ENCODE peak calls at places on chromosomes 5 and 9, in five cellular contexts. M is transverse colon, Q is thoracic aorta, S is AG10803, K is pancreas. O is an unnamed sample.

GRCh38 chr5:32805966-32806626 is 95.0 kb downstream of the NPR3 start:
- DNase-seq in M (no peak), Q (no peak), S (peak), K (no peak), O (peak)

GRCh38 chr9:127783111-127783621 is 2.7 kb upstream of the CDK9 start:
- DNase-seq in M (peak), Q (no peak), S (no peak), K (peak), O (no peak)

GRCh38 chr9:1025131-1025530 is 25.0 kb upstream of the DMRT2 start:
- DNase-seq in M (no peak), Q (no peak), S (no peak), K (no peak), O (no peak)

GRCh38 chr9:108194154-108194553 is 661.6 kb downstream of the ACTL7B start:
- DNase-seq in M (no peak), Q (no peak), S (no peak), K (no peak), O (no peak)

GRCh38 chr5:169018980-169019379 is 282.0 kb downstream of the SLIT3 start:
- DNase-seq in M (no peak), Q (no peak), S (no peak), K (no peak), O (no peak)

GRCh38 chr9:81589819-81590218 is 99.5 kb downstream of the TLE1 start:
- DNase-seq in M (no peak), Q (no peak), S (no peak), K (no peak), O (no peak)

GRCh38 chr5:111394580-111394979 is 117.8 kb downstream of the STARD4 start:
- DNase-seq in M (no peak), Q (no peak), S (peak), K (no peak), O (peak)

GRCh38 chr5:96235008-96235910 is 197.8 kb downstream of the PCSK1 start:
- DNase-seq in M (no peak), Q (no peak), S (peak), K (no peak), O (no peak)

GRCh38 chr5:128100860-128101557 is 17.4 kb downstream of the SLC12A2 start:
- DNase-seq in M (no peak), Q (no peak), S (no peak), K (no peak), O (no peak)

GRCh38 chr5:65986050-65986451 is 59.7 kb downstream of the ERBIN start:
- DNase-seq in M (no peak), Q (no peak), S (peak), K (no peak), O (peak)

GRCh38 chr9:4086119-4087088 is 213.5 kb downstream of the GLIS3 start:
- DNase-seq in M (no peak), Q (no peak), S (no peak), K (no peak), O (peak)

GRCh38 chr9:10007356-10007755 is 605.4 kb downstream of the PTPRD start:
- DNase-seq in M (no peak), Q (no peak), S (no peak), K (no peak), O (no peak)

GRCh38 chr5:66840527-66841013 is 244.4 kb downstream of the MAST4 start:
- DNase-seq in M (no peak), Q (no peak), S (peak), K (no peak), O (no peak)

GRCh38 chr5:73448072-73448432 is 525 bp downstream of the FOXD1 start:
- DNase-seq in M (no peak), Q (no peak), S (no peak), K (no peak), O (no peak)

GRCh38 chr5:170892201-170892600 is 30.4 kb downstream of the RANBP17 start:
- DNase-seq in M (no peak), Q (no peak), S (peak), K (no peak), O (peak)

GRCh38 chr9:1978941-1979340 is 36.2 kb upstream of the SMARCA2 start:
- DNase-seq in M (no peak), Q (no peak), S (peak), K (peak), O (peak)

GRCh38 chr5:177098103-177098771 is 11.5 kb downstream of the FGFR4 start:
- DNase-seq in M (no peak), Q (no peak), S (peak), K (no peak), O (no peak)

GRCh38 chr9:127540664-127541041 is 71.4 kb upstream of the STXBP1 start:
- DNase-seq in M (no peak), Q (no peak), S (no peak), K (peak), O (no peak)

GRCh38 chr9:128636024-128636390 is 20.6 kb downstream of the DYNC2I2 start:
- DNase-seq in M (peak), Q (no peak), S (no peak), K (peak), O (no peak)

GRCh38 chr9:124105266-124105665 is 93.7 kb downstream of the LHX2 start:
- DNase-seq in M (no peak), Q (no peak), S (no peak), K (no peak), O (no peak)

GRCh38 chr5:167614294-167615104 is 676.9 kb upstream of the WWC1 start:
- DNase-seq in M (no peak), Q (no peak), S (no peak), K (no peak), O (no peak)

GRCh38 chr5:103450333-103451061 is 112.1 kb downstream of the NUDT12 start:
- DNase-seq in M (no peak), Q (no peak), S (peak), K (no peak), O (peak)

DNA sequence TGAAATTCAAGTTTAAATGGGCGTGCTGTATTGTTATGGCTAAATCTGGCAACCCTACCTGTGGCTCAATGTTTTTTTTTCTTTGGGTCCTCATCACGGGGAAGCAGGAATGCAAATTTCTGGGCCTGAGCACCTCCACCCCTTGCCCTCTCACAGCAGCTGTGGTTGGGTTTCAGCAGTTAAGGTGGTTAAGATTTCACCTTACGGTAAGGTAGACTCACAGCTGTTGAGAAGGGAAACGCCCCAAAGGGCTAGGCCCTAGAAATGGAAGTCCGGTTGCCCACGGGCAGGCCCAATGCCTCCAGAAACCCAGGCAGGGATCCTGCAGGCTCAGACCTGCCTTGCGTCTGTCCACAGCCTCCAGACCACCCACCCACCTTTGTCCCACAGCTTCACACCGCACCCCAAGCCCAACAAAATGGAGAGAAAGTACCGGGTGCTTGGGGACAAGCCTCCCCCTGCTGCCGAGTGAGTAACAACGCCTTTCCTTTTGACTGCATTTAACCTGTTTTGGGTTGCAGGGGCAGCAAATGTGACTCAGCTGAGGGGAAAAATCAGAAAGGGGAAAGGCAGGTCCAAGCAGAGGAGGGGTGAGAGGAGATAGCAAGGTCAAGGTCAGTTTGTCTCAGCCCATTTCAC is 48.1 kb upstream of the TDRD7 start:
- DNase-seq in M (no peak), Q (no peak), S (no peak), K (no peak), O (no peak)
- TF ChIP-seq CTCF in M (no peak), Q (no peak), S (no peak), K (no peak), O (no peak)

DNA sequence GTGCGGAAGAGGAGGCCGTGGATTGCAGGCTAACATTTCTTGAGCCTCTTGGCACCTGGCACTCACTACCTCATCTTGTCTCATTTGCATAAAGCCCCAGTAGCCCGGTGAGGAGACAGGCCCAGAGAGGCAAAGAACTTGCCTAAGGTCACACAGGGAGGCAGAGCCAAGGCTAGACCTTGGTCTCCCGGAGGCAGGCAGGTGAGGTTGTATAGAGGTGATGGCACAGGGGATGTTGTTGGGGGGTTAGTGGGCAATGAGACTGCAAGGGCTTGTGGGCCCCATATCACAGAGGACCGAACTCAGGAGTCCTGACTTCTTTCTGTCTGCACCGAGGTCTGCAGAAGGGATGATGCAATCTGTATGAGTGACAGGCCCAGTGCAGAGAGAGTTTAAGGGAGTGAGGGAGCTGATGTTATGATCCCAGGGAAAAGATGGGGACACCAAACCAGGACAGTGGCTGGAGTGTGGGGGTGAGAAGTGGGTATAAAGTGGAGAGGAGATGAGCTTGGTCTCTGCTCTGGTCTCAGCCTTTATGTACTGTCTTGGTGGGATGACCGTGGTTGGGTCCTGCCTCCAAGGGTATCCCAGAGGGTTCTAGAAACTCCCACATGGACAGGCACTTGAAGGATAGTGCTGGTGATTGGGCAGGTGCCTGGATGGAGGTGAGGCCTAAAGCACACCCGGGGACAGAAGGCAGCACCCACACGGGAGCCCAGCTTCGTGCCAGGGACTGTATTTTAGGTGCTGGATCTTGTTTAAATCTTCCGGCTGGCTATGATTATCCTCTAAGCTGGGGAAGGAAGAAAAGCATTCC is 21.8 kb downstream of the GSN start:
- DNase-seq in M (no peak), Q (no peak), S (no peak), K (no peak), O (no peak)
- H3K4me3 ChIP-seq in M (no peak), Q (peak), S (no peak), K (no peak), O (no peak)

GRCh38 chr9:33942471-33943083 is 106.1 kb downstream of the UBAP2 start:
- DNase-seq in M (no peak), Q (no peak), S (peak), K (no peak), O (peak)
- TF ChIP-seq CTCF in M (no peak), Q (no peak), S (peak), K (no peak), O (peak)

GRCh38 chr9:7946458-7946857 is 146.9 kb upstream of the DMAC1 start:
- DNase-seq in M (no peak), Q (no peak), S (no peak), K (no peak), O (no peak)
- H3K4me3 ChIP-seq in M (no peak), Q (no peak), S (no peak), K (no peak), O (no peak)

GRCh38 chr5:136810198-136810823 is 445.0 kb upstream of the TRPC7 start:
- DNase-seq in M (no peak), Q (no peak), S (peak), K (no peak), O (peak)

GRCh38 chr5:136808756-136809155 is 443.4 kb upstream of the TRPC7 start:
- DNase-seq in M (no peak), Q (no peak), S (no peak), K (no peak), O (no peak)

GRCh38 chr5:136802382-136802781 is 437.0 kb upstream of the TRPC7 start:
- DNase-seq in M (no peak), Q (no peak), S (peak), K (no peak), O (peak)

GRCh38 chr5:136809382-136809781 is 444.0 kb upstream of the TRPC7 start:
- DNase-seq in M (no peak), Q (no peak), S (no peak), K (no peak), O (no peak)

GRCh38 chr5:136805466-136805865 is 440.1 kb upstream of the TRPC7 start:
- DNase-seq in M (no peak), Q (no peak), S (no peak), K (no peak), O (no peak)
- TF ChIP-seq CTCF in M (no peak), Q (no peak), S (peak), K (no peak), O (peak)

DNA sequence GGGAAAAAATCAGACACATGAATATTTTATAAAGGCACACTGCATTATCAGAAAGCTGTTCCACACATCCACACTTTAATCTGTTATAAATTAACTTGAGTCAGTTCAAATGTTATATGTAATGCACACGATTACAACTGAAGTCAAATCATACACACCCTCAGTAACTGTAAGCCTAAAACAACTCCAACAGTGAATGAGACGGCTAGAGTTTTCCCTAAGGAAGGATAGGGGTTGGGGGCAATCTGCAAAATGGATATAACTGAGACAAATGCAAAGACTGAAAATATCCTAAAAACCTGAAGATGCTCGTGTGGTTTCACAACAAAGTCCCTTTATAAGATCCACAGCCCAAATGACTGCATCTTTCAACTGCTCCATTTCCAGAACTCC is 166.4 kb downstream of the BNC2 start:
- DNase-seq in M (no peak), Q (no peak), S (no peak), K (no peak), O (peak)
- H3K4me3 ChIP-seq in M (no peak), Q (peak), S (peak), K (no peak), O (peak)

GRCh38 chr9:99222416-99223280 is 566 bp downstream of the SEC61B start:
- DNase-seq in M (no peak), Q (no peak), S (peak), K (no peak), O (no peak)
- TF ChIP-seq CTCF in M (no peak), Q (no peak), S (peak), K (no peak), O (no peak)

GRCh38 chr9:94553029-94553938 is 1.6 kb upstream of the PCAT7 start:
- DNase-seq in M (peak), Q (no peak), S (no peak), K (peak), O (no peak)

GRCh38 chr9:94554439-94555331 is at the start of gene PCAT7:
- DNase-seq in M (peak), Q (no peak), S (peak), K (peak), O (peak)

DNA sequence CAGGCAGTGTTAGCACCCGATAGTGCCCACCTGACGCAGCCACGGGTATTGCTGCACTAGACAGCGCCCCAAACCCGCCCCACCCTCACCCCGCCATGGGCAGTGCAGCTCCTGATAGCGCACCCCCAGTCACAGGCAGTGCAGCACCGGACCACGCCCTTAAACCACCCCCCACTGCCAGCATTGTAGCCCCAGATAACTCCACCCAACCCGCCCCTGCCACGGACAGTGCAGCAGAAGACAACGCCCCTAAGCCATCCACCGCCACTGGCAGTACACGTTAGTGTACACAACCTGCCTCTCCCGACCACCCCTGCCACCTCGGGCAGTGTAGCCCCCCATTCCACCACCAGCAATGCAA is 825 bp upstream of the PCAT7 start:
- DNase-seq in M (peak), Q (no peak), S (no peak), K (no peak), O (no peak)
- H3K4me3 ChIP-seq in M (peak), Q (no peak), S (no peak), K (no peak), O (no peak)

GRCh38 chr5:157544623-157544989 is 31.0 kb downstream of the ADAM19 start:
- DNase-seq in M (no peak), Q (no peak), S (no peak), K (no peak), O (no peak)
- TF ChIP-seq CTCF in M (no peak), Q (no peak), S (no peak), K (no peak), O (no peak)

GRCh38 chr5:150119421-150120061 is 33.2 kb upstream of the CSF1R start:
- DNase-seq in M (peak), Q (no peak), S (no peak), K (no peak), O (no peak)
- H3K4me3 ChIP-seq in M (no peak), Q (no peak), S (no peak), K (no peak), O (no peak)

O was measured in fibroblast of pulmonary artery.